ENCODE peak calls at places on chromosomes 4 and X, in nine cellular contexts. G is RWPE1, L is WTC11, E is astrocyte, N is foreskin keratinocyte, M is testis, T is astrocyte of the cerebellum, D is heart right ventricle, K is fibroblast of the aortic adventitia. C is an unnamed sample.
A peak's percentile ranks its signal among the peaks of the same experiment; 100 is the strongest.

GRCh38 chrX:46831620-46832327 is 5.1 kb upstream of the RP2 start:
- DNase-seq in G (peak; percentile 19), L (no peak), E (peak; percentile 51), N (peak; percentile 87), M (no peak), T (no peak), D (no peak), K (peak; percentile 59), C (no peak)

GRCh38 chr4:30855232-30855631 is 135.1 kb downstream of the PCDH7 start:
- DNase-seq in G (no peak), L (no peak), E (no peak), N (no peak), M (no peak), T (no peak), D (no peak), K (no peak), C (no peak)

GRCh38 chr4:184666670-184667069 is 17.1 kb downstream of the PRIMPOL start:
- DNase-seq in G (no peak), L (no peak), E (no peak), N (no peak), M (no peak), T (no peak), D (no peak), K (no peak), C (no peak)

GRCh38 chr4:19214591-19214990 is 1037.1 kb upstream of the SLIT2 start:
- DNase-seq in G (no peak), L (no peak), E (peak; percentile 28), N (no peak), M (no peak), T (no peak), D (no peak), K (no peak), C (no peak)

GRCh38 chr4:7426525-7427171 is 8.1 kb downstream of the PSAPL1 start:
- DNase-seq in G (no peak), L (peak; percentile 9), E (no peak), N (no peak), M (no peak), T (no peak), D (no peak), K (no peak), C (no peak)

GRCh38 chrX:106323357-106323756 is 155.3 kb downstream of the PWWP3B start:
- DNase-seq in G (no peak), L (no peak), E (no peak), N (no peak), M (no peak), T (no peak), D (no peak), K (no peak), C (no peak)

GRCh38 chrX:142251202-142251601 is 46.1 kb upstream of the MAGEC2 start:
- DNase-seq in G (no peak), L (no peak), E (no peak), N (no peak), M (no peak), T (no peak), D (no peak), K (no peak), C (no peak)

GRCh38 chr4:6507345-6507744 is 34.9 kb upstream of the PPP2R2C start:
- DNase-seq in G (no peak), L (no peak), E (no peak), N (no peak), M (no peak), T (no peak), D (no peak), K (no peak), C (no peak)

GRCh38 chr4:8328866-8329559 is 59.5 kb downstream of the HTRA3 start:
- DNase-seq in G (no peak), L (no peak), E (no peak), N (no peak), M (no peak), T (no peak), D (no peak), K (no peak), C (no peak)

GRCh38 chr4:8581094-8581861 is 1.1 kb downstream of the GPR78 start:
- DNase-seq in G (no peak), L (no peak), E (no peak), N (no peak), M (no peak), T (no peak), D (no peak), K (no peak), C (no peak)

GRCh38 chr4:142752331-142752830 is 93.7 kb downstream of the INPP4B start:
- DNase-seq in G (no peak), L (no peak), E (no peak), N (no peak), M (no peak), T (no peak), D (no peak), K (no peak), C (no peak)

GRCh38 chrX:149221246-149221645 is 283.9 kb downstream of the IDS start:
- DNase-seq in G (no peak), L (no peak), E (no peak), N (no peak), M (no peak), T (no peak), D (no peak), K (no peak), C (no peak)
- TF ChIP-seq CTCF in G (no peak), L (no peak), E (no peak), N (no peak), M (no peak), T (no peak), D (no peak), K (no peak), C (no peak)

GRCh38 chrX:81489987-81490386 is 288.1 kb downstream of the SH3BGRL start:
- DNase-seq in G (no peak), L (no peak), E (no peak), N (no peak), M (no peak), T (no peak), D (no peak), K (peak; percentile 4), C (no peak)
- TF ChIP-seq CTCF in G (no peak), L (no peak), E (no peak), N (no peak), M (no peak), T (no peak), D (no peak), K (no peak), C (no peak)

GRCh38 chr4:47513493-47513892 is 28.4 kb downstream of the ATP10D start:
- DNase-seq in G (no peak), L (no peak), E (no peak), N (no peak), M (no peak), T (no peak), D (no peak), K (no peak), C (no peak)

GRCh38 chr4:47505666-47506065 is 20.6 kb downstream of the ATP10D start:
- DNase-seq in G (no peak), L (no peak), E (no peak), N (no peak), M (no peak), T (no peak), D (no peak), K (no peak), C (peak; percentile 24)

GRCh38 chr4:47510036-47510435 is 25.0 kb downstream of the ATP10D start:
- DNase-seq in G (no peak), L (no peak), E (no peak), N (no peak), M (no peak), T (no peak), D (no peak), K (no peak), C (no peak)

DNA sequence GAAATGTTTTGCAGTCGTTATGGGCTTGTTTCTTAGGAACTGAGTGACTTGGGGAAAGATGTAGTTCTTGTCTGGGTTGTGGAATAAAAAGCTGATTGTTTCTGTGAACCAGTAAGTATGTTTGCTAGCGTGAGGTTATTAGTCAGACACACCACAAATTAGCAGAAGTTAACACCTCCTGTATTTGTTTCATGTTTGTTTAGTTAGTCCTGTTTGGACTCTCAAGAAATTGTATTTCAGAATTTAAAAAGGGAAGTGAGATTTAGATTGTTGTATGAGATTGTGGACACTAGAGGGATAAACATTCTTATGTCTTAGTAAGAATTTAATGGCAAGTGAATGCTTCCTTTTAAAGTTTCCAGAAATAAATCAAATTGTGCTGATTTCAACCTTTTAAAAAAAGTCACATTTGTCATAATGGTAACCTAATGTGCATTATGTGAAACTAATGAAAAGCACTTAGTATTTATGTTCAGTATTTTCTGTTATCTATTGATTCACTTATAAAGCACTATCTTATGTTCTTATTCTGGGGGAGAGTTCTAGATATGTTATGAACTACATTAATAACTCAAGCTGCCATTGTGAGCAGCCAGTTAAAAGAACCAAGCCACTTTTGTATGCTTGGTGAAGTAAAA is 25.6 kb downstream of the ATP10D start:
- DNase-seq in G (no peak), L (no peak), E (no peak), N (no peak), M (no peak), T (no peak), D (no peak), K (peak; percentile 58), C (no peak)
- TF ChIP-seq CTCF in G (no peak), L (no peak), E (peak; percentile 4), N (peak; percentile 54), M (no peak), T (no peak), D (no peak), K (peak; percentile 31), C (peak; percentile 25)

GRCh38 chrX:119389854-119390501 is 9.2 kb upstream of the SLC25A43 start:
- DNase-seq in G (no peak), L (peak; percentile 15), E (no peak), N (no peak), M (no peak), T (no peak), D (no peak), K (no peak), C (no peak)

GRCh38 chrX:119389214-119389613 is 9.9 kb upstream of the SLC25A43 start:
- DNase-seq in G (no peak), L (no peak), E (no peak), N (no peak), M (no peak), T (no peak), D (no peak), K (no peak), C (no peak)

GRCh38 chrX:119393144-119393543 is 6.0 kb upstream of the SLC25A43 start:
- DNase-seq in G (no peak), L (no peak), E (no peak), N (no peak), M (no peak), T (no peak), D (no peak), K (no peak), C (no peak)

DNA sequence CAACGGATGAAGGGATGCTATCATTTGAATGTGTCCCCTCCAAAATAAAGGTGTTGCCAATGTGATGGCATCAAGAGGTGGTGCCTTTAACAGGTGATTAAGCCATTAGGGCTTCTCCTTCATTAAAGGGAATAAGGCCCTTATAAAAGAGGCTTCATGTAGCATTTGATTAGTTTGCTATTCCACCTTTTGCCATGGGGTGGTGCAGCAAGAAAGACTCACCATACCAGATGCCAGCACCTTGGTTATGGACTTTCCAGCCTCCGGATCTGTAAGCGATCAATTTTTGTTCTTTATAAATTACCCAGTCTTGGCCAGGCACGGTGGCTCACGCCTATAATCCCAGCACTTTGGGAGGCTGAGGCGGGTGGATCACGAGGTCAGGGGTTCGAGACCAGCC is 7.9 kb upstream of the SLC25A43 start:
- DNase-seq in G (no peak), L (no peak), E (no peak), N (no peak), M (no peak), T (no peak), D (no peak), K (peak; percentile 51), C (no peak)
- TF ChIP-seq CTCF in G (no peak), L (no peak), E (peak; percentile 11), N (peak; percentile 56), M (no peak), T (peak; percentile 43), D (no peak), K (peak; percentile 48), C (peak; percentile 44)

C was measured in AG09319.